ENCODE peak calls at places on chromosomes 7 and 10, in five cellular contexts. O, C, N, R and T are unnamed samples. For H3K79me2, the result is how much of the 10 kb centered on the place peaks cover.

GRCh38 chr10:10796774-10797415 is 220.8 kb upstream of the CELF2 start:
- DNase-seq in O (no peak), C (no peak), N (no peak), R (no peak), T (no peak)

GRCh38 chr7:29115130-29115529 is 31.2 kb downstream of the CPVL start:
- DNase-seq in O (no peak), C (no peak), N (no peak), R (no peak), T (no peak)

GRCh38 chr10:69904533-69904932 is 102.8 kb downstream of the COL13A1 start:
- DNase-seq in O (no peak), C (no peak), N (no peak), R (no peak), T (no peak)

GRCh38 chr7:26329520-26330269 is 38.0 kb downstream of the SNX10 start:
- DNase-seq in O (no peak), C (no peak), N (no peak), R (no peak), T (no peak)

GRCh38 chr7:83782628-83783027 is 133.7 kb upstream of the SEMA3E start:
- DNase-seq in O (no peak), C (no peak), N (no peak), R (no peak), T (no peak)

GRCh38 chr7:155872678-155873369 is 60.6 kb upstream of the SHH start:
- DNase-seq in O (no peak), C (no peak), N (no peak), R (no peak), T (no peak)

GRCh38 chr7:149721084-149721601 is 52.2 kb downstream of the ZNF467 start:
- DNase-seq in O (no peak), C (no peak), N (no peak), R (no peak), T (no peak)

GRCh38 chr7:100053201-100053600 is 3.6 kb downstream of the ZSCAN21 start:
- DNase-seq in O (no peak), C (peak), N (peak), R (no peak), T (peak)

GRCh38 chr10:95467162-95467599 is 94.0 kb downstream of the SORBS1 start:
- DNase-seq in O (no peak), C (peak), N (peak), R (peak), T (peak)

GRCh38 chr10:73915206-73915851 is 4.4 kb downstream of the PLAU start:
- DNase-seq in O (no peak), C (no peak), N (no peak), R (no peak), T (no peak)

GRCh38 chr7:50534690-50535290 is 30.4 kb downstream of the DDC start:
- DNase-seq in O (no peak), C (peak), N (peak), R (no peak), T (peak)

GRCh38 chr10:58570307-58570723 is 57.6 kb downstream of the BICC1 start:
- DNase-seq in O (no peak), C (no peak), N (no peak), R (no peak), T (no peak)

GRCh38 chr10:26540601-26541000 is 102.5 kb downstream of the APBB1IP start:
- DNase-seq in O (peak), C (no peak), N (peak), R (no peak), T (no peak)

GRCh38 chr10:61486738-61487396 is 33.7 kb upstream of the TMEM26 start:
- DNase-seq in O (no peak), C (no peak), N (no peak), R (no peak), T (peak)

GRCh38 chr7:121960678-121961461 is 87.9 kb downstream of the PTPRZ1 start:
- DNase-seq in O (no peak), C (no peak), N (no peak), R (peak), T (no peak)

GRCh38 chr10:92691591-92692084 is 1.9 kb downstream of the HHEX start:
- DNase-seq in O (no peak), C (no peak), N (peak), R (no peak), T (no peak)

GRCh38 chr10:83666762-83667161 is 472.5 kb upstream of the GHITM start:
- DNase-seq in O (no peak), C (no peak), N (no peak), R (no peak), T (no peak)

GRCh38 chr10:34104829-34105572 is 710.1 kb downstream of the PARD3 start:
- DNase-seq in O (no peak), C (no peak), N (no peak), R (no peak), T (no peak)

GRCh38 chr10:87935290-87936141 is 72.1 kb downstream of the PTEN start:
- DNase-seq in O (no peak), C (no peak), N (no peak), R (no peak), T (no peak)

GRCh38 chr7:82319674-82320118 is 123.9 kb downstream of the CACNA2D1 start:
- DNase-seq in O (no peak), C (peak), N (no peak), R (no peak), T (no peak)

GRCh38 chr7:98569606-98570337 is 47.3 kb upstream of the NPTX2 start:
- DNase-seq in O (no peak), C (no peak), N (no peak), R (no peak), T (no peak)

GRCh38 chr10:127535802-127536515 is 13.2 kb upstream of the NPS start:
- DNase-seq in O (no peak), C (no peak), N (no peak), R (no peak), T (no peak)

GRCh38 chr7:371779-372545 is 82.0 kb downstream of the FOXL3 start:
- DNase-seq in O (no peak), C (no peak), N (no peak), R (no peak), T (no peak)

GRCh38 chr10:79084012-79084971 is 15.5 kb downstream of the ZMIZ1 start:
- DNase-seq in O (no peak), C (peak), N (peak), R (no peak), T (peak)

GRCh38 chr10:89476676-89477075 is 58.7 kb downstream of the SLC16A12 start:
- DNase-seq in O (no peak), C (no peak), N (no peak), R (no peak), T (peak)

GRCh38 chr7:101232141-101232821 is 5.3 kb downstream of the CLDN15 start:
- DNase-seq in O (no peak), C (peak), N (peak), R (peak), T (no peak)

GRCh38 chr10:91162050-91162494 is 58.4 kb upstream of the PCGF5 start:
- DNase-seq in O (no peak), C (no peak), N (peak), R (no peak), T (peak)

GRCh38 chr10:64394744-64395143 is 873.5 kb downstream of the REEP3 start:
- DNase-seq in O (no peak), C (no peak), N (no peak), R (no peak), T (no peak)

GRCh38 chr10:68175954-68176353 is 56.0 kb downstream of the ATOH7 start:
- DNase-seq in O (no peak), C (no peak), N (no peak), R (no peak), T (no peak)

GRCh38 chr10:110634527-110635209 is 9.5 kb upstream of the RBM20 start:
- DNase-seq in O (no peak), C (peak), N (no peak), R (no peak), T (no peak)

GRCh38 chr7:106031271-106032029 is 68.4 kb downstream of the CDHR3 start:
- DNase-seq in O (no peak), C (no peak), N (no peak), R (no peak), T (no peak)

GRCh38 chr7:4613855-4614548 is 68.1 kb upstream of the FOXK1 start:
- DNase-seq in O (no peak), C (peak), N (no peak), R (no peak), T (no peak)

GRCh38 chr10:49352323-49352722 is 43.6 kb downstream of the DRGX start:
- DNase-seq in O (no peak), C (no peak), N (no peak), R (no peak), T (no peak)

GRCh38 chr10:78301891-78302738 is 268.5 kb downstream of the RPS24 start:
- DNase-seq in O (no peak), C (no peak), N (no peak), R (no peak), T (peak)

GRCh38 chr10:94403823-94404228 is 1.5 kb downstream of the TBC1D12 start:
- DNase-seq in O (no peak), C (peak), N (peak), R (no peak), T (no peak)

GRCh38 chr10:73159038-73159648 is 8.7 kb downstream of the ECD start:
- DNase-seq in O (peak), C (peak), N (peak), R (peak), T (peak)

GRCh38 chr7:65927489-65928448 is 54.2 kb downstream of the GUSB start:
- DNase-seq in O (no peak), C (peak), N (peak), R (no peak), T (no peak)

GRCh38 chr7:18126274-18126673 is 98.6 kb upstream of the PRPS1L1 start:
- DNase-seq in O (no peak), C (no peak), N (no peak), R (no peak), T (no peak)

GRCh38 chr7:131104611-131105293 is 222.9 kb upstream of the MKLN1 start:
- DNase-seq in O (no peak), C (no peak), N (no peak), R (no peak), T (no peak)

GRCh38 chr7:131106681-131107342 is 220.9 kb upstream of the MKLN1 start:
- DNase-seq in O (no peak), C (peak), N (peak), R (no peak), T (no peak)

GRCh38 chr7:131105294-131105802 is 222.3 kb upstream of the MKLN1 start:
- DNase-seq in O (no peak), C (no peak), N (no peak), R (no peak), T (no peak)

GRCh38 chr7:131105803-131106680 is 221.6 kb upstream of the MKLN1 start:
- DNase-seq in O (no peak), C (peak), N (peak), R (no peak), T (peak)

GRCh38 chr7:131103997-131104396 is 223.7 kb upstream of the MKLN1 start:
- DNase-seq in O (no peak), C (no peak), N (no peak), R (no peak), T (no peak)
- H3K79me2 ChIP-seq in O (under half), C (half or more), N (under half), R (under half), T (half or more)

GRCh38 chr7:103149808-103150180 is 895 bp upstream of the NAPEPLD start:
- DNase-seq in O (no peak), C (no peak), N (peak), R (no peak), T (no peak)

GRCh38 chr7:103150192-103150591 is 1.3 kb upstream of the NAPEPLD start:
- DNase-seq in O (no peak), C (no peak), N (no peak), R (no peak), T (peak)

GRCh38 chr7:103154042-103154441 is 5.1 kb upstream of the NAPEPLD start:
- DNase-seq in O (no peak), C (no peak), N (no peak), R (no peak), T (no peak)

GRCh38 chr7:103148131-103148993 is 537 bp downstream of the NAPEPLD start:
- DNase-seq in O (peak), C (peak), N (no peak), R (no peak), T (no peak)

GRCh38 chr7:103148994-103149807 is at the start of gene NAPEPLD:
- DNase-seq in O (peak), C (peak), N (peak), R (peak), T (peak)
- TF ChIP-seq EP300 in O (no peak), C (peak), N (peak), R (no peak), T (no peak)

GRCh38 chr7:80587538-80587937 is 50.9 kb upstream of the CD36 start:
- DNase-seq in O (no peak), C (no peak), N (no peak), R (no peak), T (no peak)
- H3K79me2 ChIP-seq in O (under half), C (under half), N (under half), R (under half), T (under half)

GRCh38 chr10:125169279-125169678 is 8.9 kb upstream of the CTBP2 start:
- DNase-seq in O (no peak), C (peak), N (no peak), R (no peak), T (no peak)

GRCh38 chr10:125169915-125170314 is 9.6 kb upstream of the CTBP2 start:
- DNase-seq in O (no peak), C (no peak), N (no peak), R (no peak), T (no peak)

GRCh38 chr10:125172694-125173093 is 12.3 kb upstream of the CTBP2 start:
- DNase-seq in O (no peak), C (no peak), N (no peak), R (no peak), T (no peak)

GRCh38 chr10:125174360-125174759 is 14.0 kb upstream of the CTBP2 start:
- DNase-seq in O (no peak), C (no peak), N (no peak), R (no peak), T (no peak)

DNA sequence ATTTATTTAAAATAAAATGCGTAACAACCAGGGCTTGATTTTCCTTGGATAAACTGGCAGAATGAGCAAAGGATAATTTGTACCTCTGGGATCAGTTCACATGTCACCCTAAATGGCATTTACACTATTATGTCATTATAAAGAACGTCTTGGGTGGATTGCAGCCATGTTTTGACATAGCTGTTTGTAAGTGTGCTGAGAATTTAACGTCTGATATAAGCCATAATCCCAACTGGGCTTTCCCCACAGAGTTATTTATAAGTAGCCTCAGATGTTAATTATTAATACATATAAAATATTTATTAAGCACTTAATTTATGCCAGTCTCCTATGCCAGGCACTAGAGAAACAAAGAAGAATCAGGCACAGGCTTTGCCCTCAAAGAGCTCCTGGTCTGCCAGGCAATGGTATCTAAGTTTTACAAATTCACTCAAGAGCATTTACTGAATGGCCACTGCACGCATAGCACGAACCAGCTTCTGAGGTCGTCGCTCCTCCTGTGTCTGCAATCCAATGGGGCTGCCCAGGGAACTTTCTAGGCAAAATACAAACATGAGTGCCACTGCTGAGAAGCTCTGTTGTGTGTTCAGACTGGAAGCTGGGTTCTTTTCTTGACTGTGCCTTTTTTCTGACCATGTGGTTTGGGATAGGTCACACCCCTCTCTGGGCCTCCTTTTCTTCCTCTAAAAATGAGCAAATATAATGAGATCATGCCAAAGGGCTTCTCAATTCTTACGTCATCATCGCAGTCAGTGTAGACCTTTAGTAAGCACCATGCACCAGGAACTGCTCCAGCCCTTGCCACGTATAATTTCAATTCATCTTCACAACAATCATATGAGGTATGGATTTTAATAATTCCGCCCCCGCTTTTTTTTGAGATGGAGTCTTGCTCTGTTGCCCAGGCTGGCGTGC is 11.3 kb upstream of the CTBP2 start:
- DNase-seq in O (no peak), C (no peak), N (no peak), R (no peak), T (no peak)
- TF ChIP-seq EP300 in O (no peak), C (no peak), N (no peak), R (no peak), T (no peak)

GRCh38 chr7:32539366-32539765 is 44.1 kb downstream of the AVL9 start:
- DNase-seq in O (no peak), C (no peak), N (no peak), R (no peak), T (no peak)
- H3K79me2 ChIP-seq in O (under half), C (half or more), N (half or more), R (under half), T (under half)

DNA sequence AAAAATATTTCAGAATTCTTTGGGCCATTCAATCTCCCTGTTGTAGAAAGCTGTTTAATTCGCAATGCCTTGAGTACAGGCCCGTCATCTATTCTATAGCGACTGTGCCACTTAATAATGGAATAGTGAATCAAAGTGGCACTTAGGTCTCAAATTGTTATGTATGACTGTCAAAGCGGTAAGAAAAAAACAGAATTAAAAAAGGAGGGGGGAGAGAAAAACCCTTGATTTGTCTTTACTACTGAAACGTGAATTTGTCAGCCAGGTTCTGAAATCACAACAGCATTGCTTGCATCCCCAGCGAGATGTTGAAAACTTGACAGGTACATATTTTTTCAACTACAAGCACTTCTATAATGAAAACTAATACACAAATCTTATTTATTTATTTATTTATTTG is 320.9 kb downstream of the TFEC start:
- DNase-seq in O (no peak), C (no peak), N (no peak), R (no peak), T (no peak)
- TF ChIP-seq EP300 in O (no peak), C (no peak), N (no peak), R (no peak), T (no peak)

GRCh38 chr10:572066-572465 is 117.4 kb downstream of the DIP2C start:
- DNase-seq in O (no peak), C (no peak), N (no peak), R (no peak), T (no peak)
- H3K79me2 ChIP-seq in O (under half), C (half or more), N (under half), R (under half), T (under half)

GRCh38 chr10:100346351-100346764 is 675 bp upstream of the SCD start:
- DNase-seq in O (peak), C (peak), N (peak), R (no peak), T (peak)
- TF ChIP-seq EP300 in O (no peak), C (no peak), N (no peak), R (no peak), T (peak)